ENCODE peak calls at places on chromosomes 3 and 15, in eight cellular contexts. N is lower lobe of right lung; Y is CD8-positive, alpha-beta T cell; S is NCI-H2081 treated with DMSO at 0.1 percent for 48 hours; C is heart right ventricle; J is mucosa of gallbladder; U is neural crest cell; V is EH. Q is an unnamed sample.

GRCh38 chr3:39990532-39990931 is 181.1 kb downstream of the MYRIP start:
- DNase-seq in N (no peak), C (no peak), V (peak), U (peak), S (no peak), Y (no peak), J (peak), Q (no peak)

GRCh38 chr15:51726302-51727073 is 11.0 kb downstream of the LYSMD2 start:
- DNase-seq in U (no peak), J (peak), C (peak), S (no peak), V (peak), N (no peak), Y (no peak), Q (no peak)

GRCh38 chr3:47910777-47911440 is 105.3 kb downstream of the MAP4 start:
- DNase-seq in V (peak), Y (no peak), C (no peak), U (no peak), J (peak), N (no peak), S (no peak), Q (no peak)

GRCh38 chr3:114242947-114243346 is 5.6 kb upstream of the ZNF80 start:
- DNase-seq in J (no peak), U (no peak), S (no peak), V (no peak), N (no peak), Y (no peak), C (no peak), Q (no peak)

GRCh38 chr15:93121089-93121488 is 32.1 kb upstream of the RGMA start:
- DNase-seq in V (no peak), S (peak), U (no peak), C (no peak), J (no peak), Y (no peak), N (no peak), Q (no peak)

GRCh38 chr3:181326637-181327223 is 337.2 kb upstream of the DNAJC19 start:
- DNase-seq in N (no peak), J (no peak), C (no peak), Y (no peak), V (no peak), U (no peak), S (peak), Q (no peak)

GRCh38 chr15:89499156-89499555 is 2.8 kb upstream of the RHCG start:
- DNase-seq in V (no peak), C (no peak), S (no peak), Y (no peak), N (no peak), U (no peak), J (no peak), Q (no peak)

GRCh38 chr3:177362646-177363045 is 165.4 kb upstream of the TBL1XR1 start:
- DNase-seq in Y (no peak), S (no peak), V (no peak), C (no peak), J (no peak), U (no peak), N (no peak), Q (no peak)

GRCh38 chr3:39019299-39019698 is 32.4 kb downstream of the SCN11A start:
- DNase-seq in C (no peak), J (peak), N (no peak), V (no peak), S (no peak), Y (no peak), U (no peak), Q (no peak)

GRCh38 chr15:74233864-74234597 is 2.1 kb upstream of the CCDC33 start:
- DNase-seq in U (no peak), V (no peak), Y (no peak), J (no peak), C (no peak), N (no peak), S (no peak), Q (no peak)

GRCh38 chr3:149207475-149207874 is 14.2 kb downstream of the CP start:
- DNase-seq in S (no peak), Y (no peak), N (no peak), U (no peak), C (no peak), V (peak), J (no peak), Q (no peak)

GRCh38 chr15:35755237-35755802 is 209.4 kb upstream of the DPH6 start:
- DNase-seq in J (no peak), U (no peak), C (no peak), N (no peak), Y (no peak), S (no peak), V (peak), Q (no peak)

GRCh38 chr3:189160519-189161309 is 11.1 kb upstream of the TPRG1 start:
- DNase-seq in V (no peak), J (no peak), Y (no peak), N (no peak), S (no peak), C (no peak), U (no peak), Q (no peak)

GRCh38 chr15:42233107-42233506 is 25.0 kb upstream of the VPS39 start:
- DNase-seq in N (no peak), J (no peak), V (no peak), S (no peak), Y (no peak), U (no peak), C (no peak), Q (no peak)

GRCh38 chr3:15858547-15859506 is 61.0 kb upstream of the ANKRD28 start:
- DNase-seq in N (peak), S (no peak), U (peak), V (peak), C (peak), J (peak), Y (peak), Q (peak)

GRCh38 chr15:88658972-88659931 is 20.4 kb downstream of the ISG20 start:
- DNase-seq in Y (peak), N (no peak), V (peak), S (no peak), U (no peak), J (no peak), C (no peak), Q (no peak)

GRCh38 chr3:16488637-16489036 is 24.9 kb downstream of the RFTN1 start:
- DNase-seq in S (no peak), N (no peak), C (no peak), V (no peak), J (no peak), Y (no peak), U (no peak), Q (no peak)